ENCODE peak calls at places on chromosomes 16 and 17, in seven cellular contexts. One of them, this sample, is unnamed.

GRCh38 chr17:15361151-15361550 is 19.8 kb upstream of the TEKT3 start:
- DNase-seq in IMR-90: no peak
- DNase-seq in H9: no peak
- DNase-seq in mesendoderm: no peak
- DNase-seq in H1: no peak
- DNase-seq in mesenchymal stem cell: no peak
- DNase-seq in trophoblast cell: peak; percentile 45
- DNase-seq in this sample: no peak

GRCh38 chr17:18250259-18250658 is 8.3 kb downstream of the FLII start:
- DNase-seq in IMR-90: no peak
- DNase-seq in H9: no peak
- DNase-seq in mesendoderm: no peak
- DNase-seq in H1: no peak
- DNase-seq in mesenchymal stem cell: no peak
- DNase-seq in trophoblast cell: peak; percentile 12
- DNase-seq in this sample: no peak

GRCh38 chr16:5007256-5007655 is 26.5 kb downstream of the NAGPA start:
- DNase-seq in IMR-90: no peak
- DNase-seq in H9: no peak
- DNase-seq in mesendoderm: no peak
- DNase-seq in H1: no peak
- DNase-seq in mesenchymal stem cell: no peak
- DNase-seq in trophoblast cell: no peak
- DNase-seq in this sample: no peak

GRCh38 chr17:36001862-36002603 is 680 bp upstream of the CCL15 start:
- DNase-seq in IMR-90: no peak
- DNase-seq in H9: peak; percentile 22
- DNase-seq in mesendoderm: no peak
- DNase-seq in H1: no peak
- DNase-seq in mesenchymal stem cell: no peak
- DNase-seq in trophoblast cell: no peak
- DNase-seq in this sample: no peak

GRCh38 chr16:54589326-54589725 is 302.7 kb upstream of the IRX3 start:
- DNase-seq in IMR-90: no peak
- DNase-seq in H9: no peak
- DNase-seq in mesendoderm: no peak
- DNase-seq in H1: no peak
- DNase-seq in mesenchymal stem cell: no peak
- DNase-seq in trophoblast cell: no peak
- DNase-seq in this sample: no peak

GRCh38 chr17:66474258-66474657 is 171.8 kb downstream of the PRKCA start:
- DNase-seq in IMR-90: no peak
- DNase-seq in H9: peak; percentile 59
- DNase-seq in mesendoderm: peak; percentile 60
- DNase-seq in H1: no peak
- DNase-seq in mesenchymal stem cell: no peak
- DNase-seq in trophoblast cell: no peak
- DNase-seq in this sample: no peak

GRCh38 chr17:16281351-16281750 is 64.3 kb downstream of the PIGL start:
- DNase-seq in IMR-90: peak; percentile 96
- DNase-seq in H9: no peak
- DNase-seq in mesendoderm: no peak
- DNase-seq in H1: no peak
- DNase-seq in mesenchymal stem cell: peak; percentile 58
- DNase-seq in trophoblast cell: no peak
- DNase-seq in this sample: no peak

GRCh38 chr16:89289428-89290395 is 72.2 kb downstream of the ZNF778 start:
- DNase-seq in IMR-90: peak; percentile 57
- DNase-seq in H9: peak; percentile 88
- DNase-seq in mesendoderm: peak; percentile 86
- DNase-seq in H1: peak; percentile 59
- DNase-seq in mesenchymal stem cell: peak; percentile 74
- DNase-seq in trophoblast cell: peak; percentile 43
- DNase-seq in this sample: peak; percentile 56

GRCh38 chr16:51137097-51137496 is 14.0 kb downstream of the SALL1 start:
- DNase-seq in IMR-90: no peak
- DNase-seq in H9: no peak
- DNase-seq in mesendoderm: no peak
- DNase-seq in H1: no peak
- DNase-seq in mesenchymal stem cell: no peak
- DNase-seq in trophoblast cell: no peak
- DNase-seq in this sample: no peak

GRCh38 chr17:50052822-50053653 is 2.9 kb upstream of the ITGA3 start:
- DNase-seq in IMR-90: peak; percentile 38
- DNase-seq in H9: no peak
- DNase-seq in mesendoderm: no peak
- DNase-seq in H1: no peak
- DNase-seq in mesenchymal stem cell: peak; percentile 72
- DNase-seq in trophoblast cell: peak; percentile 87
- DNase-seq in this sample: no peak

GRCh38 chr17:80236911-80237310 is 16.7 kb downstream of the SLC26A11 start:
- DNase-seq in IMR-90: no peak
- DNase-seq in H9: peak; percentile 63
- DNase-seq in mesendoderm: no peak
- DNase-seq in H1: no peak
- DNase-seq in mesenchymal stem cell: no peak
- DNase-seq in trophoblast cell: no peak
- DNase-seq in this sample: no peak

GRCh38 chr16:67837811-67838210 is 4.3 kb upstream of the THAP11 start:
- DNase-seq in IMR-90: no peak
- DNase-seq in H9: no peak
- DNase-seq in mesendoderm: no peak
- DNase-seq in H1: no peak
- DNase-seq in mesenchymal stem cell: no peak
- DNase-seq in trophoblast cell: no peak
- DNase-seq in this sample: no peak

DNA sequence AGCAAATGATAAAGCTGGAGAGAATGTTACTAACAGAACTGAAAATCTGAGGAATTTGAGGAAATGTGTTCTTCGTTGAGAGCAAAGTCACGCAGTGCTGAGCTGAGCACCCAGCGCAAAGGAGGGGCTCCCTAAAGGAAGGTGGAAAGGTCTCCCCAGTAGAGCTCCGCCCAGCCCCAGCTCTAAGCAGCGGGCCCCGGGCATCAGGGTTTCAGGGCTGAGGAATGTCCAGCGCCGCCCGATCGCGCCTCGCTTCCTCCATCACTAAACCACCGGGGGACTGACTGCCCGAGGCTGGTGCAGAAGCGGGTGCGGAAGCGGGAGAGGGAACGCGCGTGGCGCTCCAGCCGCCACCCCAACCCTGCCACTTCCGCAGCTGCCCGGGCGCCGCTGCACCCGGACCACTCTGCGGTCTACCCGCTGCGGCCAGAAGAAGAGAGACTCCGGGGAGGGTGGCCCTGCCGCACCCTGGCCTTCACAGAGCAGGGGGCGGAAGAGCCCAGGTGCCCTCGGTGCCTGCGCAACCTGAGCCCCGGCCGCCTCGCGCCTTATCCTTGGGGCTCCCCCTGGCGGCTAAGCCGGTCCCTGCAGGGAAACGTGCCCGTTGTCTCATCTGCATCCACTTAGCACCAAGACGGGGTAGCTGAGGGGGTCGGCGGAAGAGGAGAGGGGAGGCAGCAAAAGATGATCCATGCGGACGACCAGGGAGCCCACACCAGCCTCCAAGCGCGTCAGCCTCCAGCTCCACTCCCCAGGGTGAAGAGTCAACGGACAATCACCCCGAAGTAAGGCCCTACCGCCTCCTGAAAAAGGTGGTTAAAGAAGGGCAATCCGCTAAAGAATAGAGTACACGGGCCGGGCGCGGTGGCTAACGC is 12.4 kb upstream of the GUCY2D start:
- DNase-seq in IMR-90: peak; percentile 44
- DNase-seq in H9: peak; percentile 96
- DNase-seq in mesendoderm: peak; percentile 84
- DNase-seq in H1: peak; percentile 83
- DNase-seq in mesenchymal stem cell: peak; percentile 66
- DNase-seq in trophoblast cell: peak; percentile 86
- DNase-seq in this sample: peak; percentile 82
- H3K27ac ChIP-seq in IMR-90: no peak overlapping the region
- H3K27ac ChIP-seq in H9: no peak overlapping the region
- H3K27ac ChIP-seq in mesendoderm: no peak overlapping the region
- H3K27ac ChIP-seq in H1: no peak overlapping the region
- H3K27ac ChIP-seq in mesenchymal stem cell: no peak overlapping the region
- H3K27ac ChIP-seq in trophoblast cell: no peak overlapping the region
- H3K27ac ChIP-seq in this sample: no peak overlapping the region

GRCh38 chr17:76078859-76079576 is at the start of gene ZACN:
- DNase-seq in IMR-90: no peak
- DNase-seq in H9: peak; percentile 33
- DNase-seq in mesendoderm: no peak
- DNase-seq in H1: no peak
- DNase-seq in mesenchymal stem cell: no peak
- DNase-seq in trophoblast cell: peak; percentile 29
- DNase-seq in this sample: no peak

GRCh38 chr17:76081295-76082210 is 2.6 kb downstream of the ZACN start:
- DNase-seq in IMR-90: no peak
- DNase-seq in H9: peak; percentile 57
- DNase-seq in mesendoderm: peak; percentile 39
- DNase-seq in H1: no peak
- DNase-seq in mesenchymal stem cell: no peak
- DNase-seq in trophoblast cell: no peak
- DNase-seq in this sample: no peak

GRCh38 chr17:76079577-76080206 is 710 bp downstream of the ZACN start:
- DNase-seq in IMR-90: no peak
- DNase-seq in H9: peak; percentile 57
- DNase-seq in mesendoderm: peak; percentile 56
- DNase-seq in H1: no peak
- DNase-seq in mesenchymal stem cell: no peak
- DNase-seq in trophoblast cell: no peak
- DNase-seq in this sample: no peak

GRCh38 chr17:76080934-76081287 is 1.9 kb downstream of the ZACN start:
- DNase-seq in IMR-90: no peak
- DNase-seq in H9: no peak
- DNase-seq in mesendoderm: no peak
- DNase-seq in H1: no peak
- DNase-seq in mesenchymal stem cell: no peak
- DNase-seq in trophoblast cell: no peak
- DNase-seq in this sample: no peak

GRCh38 chr17:76080207-76080933 is 1.4 kb downstream of the ZACN start:
- DNase-seq in IMR-90: no peak
- DNase-seq in H9: peak; percentile 62
- DNase-seq in mesendoderm: peak; percentile 51
- DNase-seq in H1: no peak
- DNase-seq in mesenchymal stem cell: no peak
- DNase-seq in trophoblast cell: no peak
- DNase-seq in this sample: no peak
- H3K9ac ChIP-seq in IMR-90: no peak overlapping the region
- H3K9ac ChIP-seq in H9: no peak overlapping the region
- H3K9ac ChIP-seq in mesendoderm: peak overlapping the region; percentile 25
- H3K9ac ChIP-seq in H1: peak overlapping the region; percentile 2
- H3K9ac ChIP-seq in mesenchymal stem cell: no peak overlapping the region
- H3K9ac ChIP-seq in trophoblast cell: no peak overlapping the region
- H3K9ac ChIP-seq in this sample: peak overlapping the region; percentile 50

GRCh38 chr16:81367821-81368220 is 53.1 kb downstream of the GAN start:
- DNase-seq in IMR-90: no peak
- DNase-seq in H9: no peak
- DNase-seq in mesendoderm: no peak
- DNase-seq in H1: no peak
- DNase-seq in mesenchymal stem cell: no peak
- DNase-seq in trophoblast cell: no peak
- DNase-seq in this sample: no peak

GRCh38 chr16:81371106-81371505 is 56.3 kb downstream of the GAN start:
- DNase-seq in IMR-90: no peak
- DNase-seq in H9: no peak
- DNase-seq in mesendoderm: no peak
- DNase-seq in H1: no peak
- DNase-seq in mesenchymal stem cell: no peak
- DNase-seq in trophoblast cell: no peak
- DNase-seq in this sample: no peak

GRCh38 chr16:81366316-81366932 is 51.7 kb downstream of the GAN start:
- DNase-seq in IMR-90: peak; percentile 59
- DNase-seq in H9: no peak
- DNase-seq in mesendoderm: peak; percentile 34
- DNase-seq in H1: no peak
- DNase-seq in mesenchymal stem cell: peak; percentile 52
- DNase-seq in trophoblast cell: peak; percentile 17
- DNase-seq in this sample: peak; percentile 21

GRCh38 chr16:81365731-81366130 is 51.0 kb downstream of the GAN start:
- DNase-seq in IMR-90: no peak
- DNase-seq in H9: no peak
- DNase-seq in mesendoderm: no peak
- DNase-seq in H1: no peak
- DNase-seq in mesenchymal stem cell: no peak
- DNase-seq in trophoblast cell: no peak
- DNase-seq in this sample: no peak

DNA sequence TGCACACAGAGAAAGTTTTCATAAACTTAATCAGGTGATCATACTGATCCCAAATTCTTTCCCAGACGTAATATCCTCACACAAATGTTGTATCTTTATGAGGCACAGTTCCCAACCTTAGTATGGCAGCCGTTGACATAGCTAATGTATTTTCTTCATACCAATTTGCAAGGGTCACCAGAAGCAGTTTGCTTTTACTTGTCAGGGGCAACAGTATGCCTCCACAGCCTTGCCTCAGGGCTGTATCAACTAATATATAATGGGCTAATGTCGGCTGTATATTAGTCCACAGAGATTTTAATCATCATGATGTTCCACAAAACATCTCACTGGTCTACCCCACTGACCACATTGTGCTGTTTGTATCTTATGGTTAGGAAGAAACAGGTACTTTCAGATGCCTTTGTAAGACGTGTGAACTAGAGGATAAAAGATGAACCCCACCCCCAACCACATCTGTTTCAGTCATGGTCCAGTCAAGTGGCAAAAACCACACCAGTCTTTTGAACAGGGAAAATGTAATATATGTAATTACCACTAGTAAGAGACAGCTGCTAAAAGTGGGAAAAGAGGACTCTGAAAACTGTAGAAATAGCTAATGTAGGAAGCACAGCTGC is 55.2 kb downstream of the GAN start:
- DNase-seq in IMR-90: no peak
- DNase-seq in H9: no peak
- DNase-seq in mesendoderm: no peak
- DNase-seq in H1: no peak
- DNase-seq in mesenchymal stem cell: no peak
- DNase-seq in trophoblast cell: no peak
- DNase-seq in this sample: no peak
- H2BK5ac ChIP-seq in IMR-90: no peak overlapping the region
- H2BK5ac ChIP-seq in H9: no peak overlapping the region
- H2BK5ac ChIP-seq in mesendoderm: no peak overlapping the region
- H2BK5ac ChIP-seq in H1: no peak overlapping the region
- H2BK5ac ChIP-seq in mesenchymal stem cell: no peak overlapping the region
- H2BK5ac ChIP-seq in trophoblast cell: no peak overlapping the region
- H2BK5ac ChIP-seq in this sample: no peak overlapping the region

DNA sequence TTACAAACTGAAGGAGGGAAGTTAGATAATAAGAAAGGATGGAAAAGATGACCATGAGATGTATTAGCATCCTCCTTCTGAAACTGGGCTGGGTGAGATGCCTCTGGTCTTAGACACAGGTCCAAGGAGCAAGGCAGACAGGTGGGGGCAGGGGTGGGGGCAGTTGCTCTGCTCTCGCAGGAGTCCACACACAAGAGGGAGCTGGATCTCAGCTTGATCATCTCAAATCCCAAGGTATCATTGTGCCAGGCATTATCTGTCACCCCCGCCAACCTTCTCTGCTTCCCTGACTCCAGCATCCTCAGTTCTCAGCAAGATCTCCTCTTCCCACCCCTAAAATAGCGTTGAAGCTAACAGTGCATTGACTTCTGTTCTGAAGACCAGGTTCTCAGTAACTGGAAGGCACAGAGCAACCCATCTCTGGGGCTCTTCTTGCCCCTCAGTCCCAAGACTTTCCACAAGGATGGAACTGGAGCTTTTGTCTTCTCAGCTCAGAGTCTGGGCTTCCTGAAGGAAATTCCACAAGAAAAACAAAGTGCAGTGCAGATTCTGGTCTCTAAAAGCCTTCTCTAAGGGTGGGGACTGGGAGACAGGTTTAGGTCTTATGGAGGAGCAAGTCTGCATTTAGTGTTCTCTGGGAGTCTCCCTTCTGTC is 1.6 kb downstream of the FLOT2 start:
- DNase-seq in IMR-90: no peak
- DNase-seq in H9: no peak
- DNase-seq in mesendoderm: no peak
- DNase-seq in H1: no peak
- DNase-seq in mesenchymal stem cell: no peak
- DNase-seq in trophoblast cell: no peak
- DNase-seq in this sample: no peak
- H3K27ac ChIP-seq in IMR-90: no peak overlapping the region
- H3K27ac ChIP-seq in H9: no peak overlapping the region
- H3K27ac ChIP-seq in mesendoderm: no peak overlapping the region
- H3K27ac ChIP-seq in H1: no peak overlapping the region
- H3K27ac ChIP-seq in mesenchymal stem cell: no peak overlapping the region
- H3K27ac ChIP-seq in trophoblast cell: no peak overlapping the region
- H3K27ac ChIP-seq in this sample: no peak overlapping the region